ENCODE peak calls at places on chromosomes 7 and 10, in eight cellular contexts. V is cardiac fibroblast; N is stimulated activated naive CD8-positive, alpha-beta T cell treated with anti-CD3 and anti-CD28 coated beads, Interleukin-15, Interleukin-2, amounts not matched to agents 100 U/mL and 50 U/mL, for 24 hours; P is EH; M is OCI-LY7; U is skeletal muscle cell; L is GM04504; F is T-helper 1 cell. J is an unnamed sample.
A peak's percentile ranks its signal among the peaks of the same experiment; 100 is the strongest.

GRCh38 chr7:29442146-29442545 is 121.5 kb upstream of the PRR15 start:
- DNase-seq in F (no peak), U (peak; percentile 3), M (no peak), V (peak; percentile 33), P (peak; percentile 16), L (no peak), N (no peak), J (no peak)

GRCh38 chr7:113142385-113143119 is 24.2 kb upstream of the SMIM30 start:
- DNase-seq in M (peak; percentile 85), N (no peak), L (no peak), P (no peak), F (no peak), V (no peak), U (no peak), J (no peak)

GRCh38 chr7:47266131-47266706 is 315.7 kb downstream of the TNS3 start:
- DNase-seq in N (peak; percentile 55), P (peak; percentile 80), L (peak; percentile 44), U (peak; percentile 54), M (peak; percentile 67), V (peak; percentile 77), F (no peak), J (peak; percentile 83)

GRCh38 chr10:59808896-59809643 is 55.8 kb upstream of the MRLN start:
- DNase-seq in P (peak; percentile 59), U (peak; percentile 4), F (peak; percentile 12), V (peak; percentile 77), M (peak; percentile 54), L (peak; percentile 17), N (peak; percentile 78), J (peak; percentile 80)

GRCh38 chr10:132577350-132578005 is 39.9 kb downstream of the INPP5A start:
- DNase-seq in U (no peak), F (no peak), M (no peak), N (no peak), V (peak; percentile 22), L (no peak), P (peak; percentile 23), J (peak; percentile 39)

GRCh38 chr7:13880789-13881188 is 108.7 kb downstream of the ETV1 start:
- DNase-seq in U (peak; percentile 71), N (no peak), M (no peak), F (no peak), V (peak; percentile 45), P (peak; percentile 76), L (peak; percentile 49), J (peak; percentile 77)

GRCh38 chr7:22223841-22224240 is 133.1 kb downstream of the RAPGEF5 start:
- DNase-seq in F (no peak), M (no peak), N (no peak), L (no peak), V (peak; percentile 9), P (peak; percentile 31), U (no peak), J (no peak)

GRCh38 chr7:156827587-156828203 is 65.3 kb downstream of the LMBR1 start:
- DNase-seq in N (no peak), U (peak; percentile 1), F (no peak), V (peak; percentile 58), M (peak; percentile 30), L (no peak), P (peak; percentile 33), J (peak; percentile 17)

GRCh38 chr7:25633420-25633819 is 405.1 kb upstream of the NPVF start:
- DNase-seq in U (no peak), N (no peak), L (no peak), V (no peak), F (no peak), P (no peak), M (no peak), J (no peak)

GRCh38 chr10:89332092-89332633 is 4.4 kb downstream of the IFIT3 start:
- DNase-seq in F (no peak), N (peak; percentile 20), U (peak; percentile 63), V (peak; percentile 68), P (peak; percentile 86), L (peak; percentile 77), M (peak; percentile 59), J (peak; percentile 78)

GRCh38 chr7:44380179-44380830 is 54.9 kb upstream of the CAMK2B start:
- DNase-seq in P (no peak), L (no peak), V (no peak), N (no peak), M (no peak), F (no peak), U (no peak), J (no peak)

GRCh38 chr7:43461349-43462024 is 121.4 kb upstream of the STK17A start:
- DNase-seq in U (no peak), L (no peak), M (no peak), N (no peak), F (no peak), V (no peak), P (no peak), J (no peak)

GRCh38 chr7:152076324-152076821 is 50.9 kb downstream of the GALNT11 start:
- DNase-seq in M (peak; percentile 40), N (peak; percentile 27), V (peak; percentile 31), U (no peak), L (no peak), P (no peak), F (no peak), J (peak; percentile 70)

GRCh38 chr7:130896051-130896881 is 162.3 kb upstream of the KLF14 start:
- DNase-seq in V (peak; percentile 62), N (no peak), L (no peak), P (peak; percentile 67), M (no peak), U (no peak), F (no peak), J (peak; percentile 81)

GRCh38 chr7:147941316-147941715 is 649.2 kb upstream of the C7orf33 start:
- DNase-seq in P (no peak), M (no peak), V (no peak), U (no peak), L (no peak), N (no peak), F (no peak), J (no peak)

GRCh38 chr7:122412886-122413285 is 108.3 kb upstream of the FEZF1 start:
- DNase-seq in P (peak; percentile 11), M (no peak), V (peak; percentile 80), U (peak; percentile 23), F (no peak), L (peak; percentile 23), N (no peak), J (peak; percentile 16)

GRCh38 chr7:138729444-138729843 is 28.3 kb upstream of the SVOPL start:
- DNase-seq in M (no peak), U (no peak), V (no peak), L (no peak), N (no peak), F (no peak), P (no peak), J (peak; percentile 68)

GRCh38 chr7:111107576-111107975 is 16.6 kb downstream of the LRRN3 start:
- DNase-seq in M (no peak), L (no peak), F (no peak), N (no peak), U (no peak), V (peak; percentile 74), P (no peak), J (no peak)

GRCh38 chr10:69769395-69769989 is 32.2 kb upstream of the COL13A1 start:
- DNase-seq in P (peak; percentile 92), V (peak; percentile 71), L (peak; percentile 60), N (no peak), U (peak; percentile 43), M (no peak), F (no peak), J (peak; percentile 95)

GRCh38 chr10:93859049-93859655 is 34.6 kb upstream of the SLC35G1 start:
- DNase-seq in M (peak; percentile 18), F (no peak), L (no peak), U (no peak), N (no peak), V (peak; percentile 17), P (peak; percentile 14), J (no peak)

GRCh38 chr10:131900350-131901152 is at the start of gene PPP2R2D:
- DNase-seq in V (peak; percentile 90), U (peak; percentile 48), M (peak; percentile 95), L (peak; percentile 82), P (peak; percentile 91), N (peak; percentile 95), F (peak; percentile 96), J (peak; percentile 95)

GRCh38 chr7:155412416-155413253 is 45.3 kb upstream of the EN2 start:
- DNase-seq in P (peak; percentile 20), V (peak; percentile 20), L (peak; percentile 11), M (peak; percentile 77), U (no peak), N (peak; percentile 70), F (no peak), J (peak; percentile 57)

GRCh38 chr7:27576360-27576944 is 86.2 kb downstream of the HIBADH start:
- DNase-seq in U (no peak), P (peak; percentile 57), F (no peak), M (peak; percentile 35), N (no peak), V (peak; percentile 64), L (peak; percentile 10), J (peak; percentile 41)

GRCh38 chr7:101943306-101943705 is 125.9 kb downstream of the CUX1 start:
- DNase-seq in F (no peak), P (no peak), U (no peak), L (no peak), M (no peak), V (no peak), N (no peak), J (no peak)

GRCh38 chr10:91050371-91051034 is 129.6 kb upstream of the ANKRD1 start:
- DNase-seq in V (no peak), P (no peak), L (no peak), N (no peak), U (no peak), M (no peak), F (no peak), J (no peak)

GRCh38 chr7:90701771-90702170 is 105.7 kb downstream of the CDK14 start:
- DNase-seq in F (no peak), P (no peak), U (no peak), N (no peak), M (no peak), V (no peak), L (no peak), J (no peak)

GRCh38 chr10:525565-526315 is 163.7 kb downstream of the DIP2C start:
- DNase-seq in F (no peak), U (no peak), L (no peak), P (peak; percentile 8), M (peak; percentile 44), V (peak; percentile 22), N (no peak), J (peak; percentile 42)

GRCh38 chr7:31120800-31121513 is 68.8 kb downstream of the ADCYAP1R1 start:
- DNase-seq in F (no peak), L (no peak), P (no peak), M (no peak), N (no peak), U (no peak), V (no peak), J (no peak)

GRCh38 chr10:13352519-13352918 is 4.4 kb upstream of the SEPHS1 start:
- DNase-seq in V (no peak), L (no peak), M (peak; percentile 50), P (no peak), F (no peak), U (no peak), N (no peak), J (no peak)

J was measured in kidney tubule cell.